ENCODE peak calls at places on chromosomes 6 and 20, in six cellular contexts. One of them, this sample, is unnamed.
A peak's percentile ranks its signal among the peaks of the same experiment; 100 is the strongest.

GRCh38 chr6:138815797-138816528 is 20.1 kb downstream of the ECT2L start:
- DNase-seq in cardiac muscle cell: peak; percentile 61
- DNase-seq in cardiac fibroblast: peak; percentile 84
- DNase-seq in HFF-Myc: peak; percentile 46
- DNase-seq in lung: no peak
- DNase-seq in bronchial epithelial cell: peak; percentile 71
- DNase-seq in this sample: no peak

GRCh38 chr20:61839912-61840441 is 225.7 kb downstream of the TAF4 start:
- DNase-seq in cardiac muscle cell: no peak
- DNase-seq in cardiac fibroblast: no peak
- DNase-seq in HFF-Myc: no peak
- DNase-seq in lung: no peak
- DNase-seq in bronchial epithelial cell: no peak
- DNase-seq in this sample: no peak

GRCh38 chr20:48169650-48170049 is 384.4 kb upstream of the SULF2 start:
- DNase-seq in cardiac muscle cell: no peak
- DNase-seq in cardiac fibroblast: no peak
- DNase-seq in HFF-Myc: no peak
- DNase-seq in lung: no peak
- DNase-seq in bronchial epithelial cell: no peak
- DNase-seq in this sample: no peak

GRCh38 chr6:30450908-30451818 is 38.1 kb upstream of the HLA-E start:
- DNase-seq in cardiac muscle cell: no peak
- DNase-seq in cardiac fibroblast: peak; percentile 55
- DNase-seq in HFF-Myc: no peak
- DNase-seq in lung: no peak
- DNase-seq in bronchial epithelial cell: peak; percentile 47
- DNase-seq in this sample: peak; percentile 82

GRCh38 chr6:36755435-36756348 is 58.1 kb downstream of the RAB44 start:
- DNase-seq in cardiac muscle cell: no peak
- DNase-seq in cardiac fibroblast: peak; percentile 33
- DNase-seq in HFF-Myc: no peak
- DNase-seq in lung: no peak
- DNase-seq in bronchial epithelial cell: peak; percentile 86
- DNase-seq in this sample: peak; percentile 82

GRCh38 chr6:39684790-39685485 is 40.3 kb downstream of the KIF6 start:
- DNase-seq in cardiac muscle cell: no peak
- DNase-seq in cardiac fibroblast: no peak
- DNase-seq in HFF-Myc: no peak
- DNase-seq in lung: no peak
- DNase-seq in bronchial epithelial cell: peak; percentile 41
- DNase-seq in this sample: no peak

GRCh38 chr6:31865205-31866118 is 2.8 kb upstream of the NEU1 start:
- DNase-seq in cardiac muscle cell: peak; percentile 12
- DNase-seq in cardiac fibroblast: no peak
- DNase-seq in HFF-Myc: no peak
- DNase-seq in lung: no peak
- DNase-seq in bronchial epithelial cell: no peak
- DNase-seq in this sample: no peak

GRCh38 chr6:156390621-156391378 is 386.4 kb upstream of the ARID1B start:
- DNase-seq in cardiac muscle cell: no peak
- DNase-seq in cardiac fibroblast: no peak
- DNase-seq in HFF-Myc: no peak
- DNase-seq in lung: no peak
- DNase-seq in bronchial epithelial cell: no peak
- DNase-seq in this sample: no peak

GRCh38 chr20:873875-874607 is 40.5 kb downstream of the FAM110A start:
- DNase-seq in cardiac muscle cell: no peak
- DNase-seq in cardiac fibroblast: no peak
- DNase-seq in HFF-Myc: no peak
- DNase-seq in lung: no peak
- DNase-seq in bronchial epithelial cell: no peak
- DNase-seq in this sample: no peak

GRCh38 chr20:531608-532007 is 12.0 kb downstream of the CSNK2A1 start:
- DNase-seq in cardiac muscle cell: no peak
- DNase-seq in cardiac fibroblast: no peak
- DNase-seq in HFF-Myc: no peak
- DNase-seq in lung: no peak
- DNase-seq in bronchial epithelial cell: no peak
- DNase-seq in this sample: no peak

GRCh38 chr20:3188823-3189413 is 15.6 kb downstream of the DDRGK1 start:
- DNase-seq in cardiac muscle cell: no peak
- DNase-seq in cardiac fibroblast: no peak
- DNase-seq in HFF-Myc: no peak
- DNase-seq in lung: no peak
- DNase-seq in bronchial epithelial cell: no peak
- DNase-seq in this sample: no peak

GRCh38 chr20:53281557-53282117 is 309.5 kb downstream of the TSHZ2 start:
- DNase-seq in cardiac muscle cell: no peak
- DNase-seq in cardiac fibroblast: no peak
- DNase-seq in HFF-Myc: no peak
- DNase-seq in lung: no peak
- DNase-seq in bronchial epithelial cell: no peak
- DNase-seq in this sample: no peak

GRCh38 chr6:161477901-161478425 is 204.1 kb upstream of the AGPAT4 start:
- DNase-seq in cardiac muscle cell: no peak
- DNase-seq in cardiac fibroblast: no peak
- DNase-seq in HFF-Myc: no peak
- DNase-seq in lung: no peak
- DNase-seq in bronchial epithelial cell: no peak
- DNase-seq in this sample: no peak

GRCh38 chr20:32661820-32662528 is 11.8 kb downstream of the C20orf203 start:
- DNase-seq in cardiac muscle cell: no peak
- DNase-seq in cardiac fibroblast: no peak
- DNase-seq in HFF-Myc: no peak
- DNase-seq in lung: no peak
- DNase-seq in bronchial epithelial cell: no peak
- DNase-seq in this sample: no peak
- TF ChIP-seq CTCF in cardiac muscle cell: no peak
- TF ChIP-seq CTCF in cardiac fibroblast: no peak
- TF ChIP-seq CTCF in HFF-Myc: no peak
- TF ChIP-seq CTCF in lung: no peak
- TF ChIP-seq CTCF in bronchial epithelial cell: no peak
- TF ChIP-seq CTCF in this sample: no peak

DNA sequence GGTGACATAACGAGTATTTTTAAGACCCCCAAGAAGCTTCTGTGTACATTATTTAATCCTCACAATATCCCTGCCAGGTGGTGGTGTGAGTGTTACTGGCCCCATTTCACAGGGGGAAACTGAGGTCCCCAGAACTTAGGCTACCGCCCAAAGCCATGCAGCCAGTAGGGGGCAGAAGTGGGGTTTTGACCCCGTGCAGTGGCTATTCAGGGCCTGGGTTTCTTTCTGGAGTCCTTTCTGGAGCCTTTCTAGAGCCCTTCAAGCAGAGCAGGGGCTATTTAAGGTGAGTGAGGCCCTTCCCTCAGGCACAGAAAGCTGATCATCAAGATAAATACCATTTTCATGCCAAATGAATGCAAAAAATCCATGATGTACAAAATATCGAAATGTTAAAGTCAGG is 59.0 kb downstream of the CTCFL start:
- DNase-seq in cardiac muscle cell: no peak
- DNase-seq in cardiac fibroblast: no peak
- DNase-seq in HFF-Myc: no peak
- DNase-seq in lung: no peak
- DNase-seq in bronchial epithelial cell: no peak
- DNase-seq in this sample: no peak
- TF ChIP-seq CTCF in cardiac muscle cell: peak; percentile 16
- TF ChIP-seq CTCF in cardiac fibroblast: peak; percentile 6
- TF ChIP-seq CTCF in HFF-Myc: peak; percentile 17
- TF ChIP-seq CTCF in lung: no peak
- TF ChIP-seq CTCF in bronchial epithelial cell: no peak
- TF ChIP-seq CTCF in this sample: peak; percentile 49

DNA sequence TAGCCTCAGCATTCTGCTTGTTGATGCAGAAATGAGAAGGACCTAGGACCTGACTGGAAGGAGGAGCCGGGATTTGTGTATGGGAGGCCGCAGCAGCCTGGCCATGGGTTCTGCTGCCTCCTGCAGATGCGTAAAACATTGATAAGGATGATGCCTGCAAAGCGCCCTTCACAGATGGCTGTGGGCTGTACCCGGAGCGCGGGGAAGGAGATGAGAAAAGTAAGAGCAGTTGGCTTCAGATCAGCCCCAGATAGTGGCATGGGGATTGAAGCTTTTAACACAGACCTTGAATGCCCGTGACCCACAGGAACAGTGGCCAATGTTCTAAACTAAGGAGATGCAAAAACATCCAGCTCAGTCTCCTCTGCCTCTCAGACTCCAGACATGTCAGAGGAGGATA is 136.4 kb upstream of the KCNG1 start:
- DNase-seq in cardiac muscle cell: no peak
- DNase-seq in cardiac fibroblast: no peak
- DNase-seq in HFF-Myc: no peak
- DNase-seq in lung: peak; percentile 25
- DNase-seq in bronchial epithelial cell: no peak
- DNase-seq in this sample: no peak
- TF ChIP-seq CTCF in cardiac muscle cell: no peak
- TF ChIP-seq CTCF in cardiac fibroblast: no peak
- TF ChIP-seq CTCF in HFF-Myc: no peak
- TF ChIP-seq CTCF in lung: no peak
- TF ChIP-seq CTCF in bronchial epithelial cell: no peak
- TF ChIP-seq CTCF in this sample: no peak

DNA sequence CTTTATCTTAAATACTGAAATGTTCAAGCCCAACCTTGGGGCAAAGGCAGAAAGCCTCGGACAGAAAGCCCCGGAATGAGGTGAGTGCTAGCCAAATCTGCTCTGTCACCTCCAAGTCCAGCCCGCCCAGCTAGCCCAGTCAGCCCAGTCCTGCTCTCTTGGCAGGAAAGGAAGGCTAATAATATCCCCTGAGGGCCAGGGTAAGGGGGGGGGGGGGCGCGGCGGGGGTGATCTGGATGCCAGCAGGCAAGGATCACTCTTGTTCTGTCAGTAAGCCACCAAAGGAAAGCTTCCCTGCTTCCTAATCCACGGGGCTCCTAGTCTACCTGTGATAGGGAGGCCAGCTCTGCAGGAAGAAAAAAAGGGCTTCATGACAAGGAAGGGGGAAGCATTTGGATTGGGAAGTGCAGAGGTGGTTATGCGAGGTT is 1.1 kb downstream of the NDRG3 start:
- DNase-seq in cardiac muscle cell: peak; percentile 38
- DNase-seq in cardiac fibroblast: peak; percentile 57
- DNase-seq in HFF-Myc: no peak
- DNase-seq in lung: no peak
- DNase-seq in bronchial epithelial cell: peak; percentile 41
- DNase-seq in this sample: no peak
- TF ChIP-seq CTCF in cardiac muscle cell: no peak
- TF ChIP-seq CTCF in cardiac fibroblast: no peak
- TF ChIP-seq CTCF in HFF-Myc: no peak
- TF ChIP-seq CTCF in lung: no peak
- TF ChIP-seq CTCF in bronchial epithelial cell: no peak
- TF ChIP-seq CTCF in this sample: no peak

DNA sequence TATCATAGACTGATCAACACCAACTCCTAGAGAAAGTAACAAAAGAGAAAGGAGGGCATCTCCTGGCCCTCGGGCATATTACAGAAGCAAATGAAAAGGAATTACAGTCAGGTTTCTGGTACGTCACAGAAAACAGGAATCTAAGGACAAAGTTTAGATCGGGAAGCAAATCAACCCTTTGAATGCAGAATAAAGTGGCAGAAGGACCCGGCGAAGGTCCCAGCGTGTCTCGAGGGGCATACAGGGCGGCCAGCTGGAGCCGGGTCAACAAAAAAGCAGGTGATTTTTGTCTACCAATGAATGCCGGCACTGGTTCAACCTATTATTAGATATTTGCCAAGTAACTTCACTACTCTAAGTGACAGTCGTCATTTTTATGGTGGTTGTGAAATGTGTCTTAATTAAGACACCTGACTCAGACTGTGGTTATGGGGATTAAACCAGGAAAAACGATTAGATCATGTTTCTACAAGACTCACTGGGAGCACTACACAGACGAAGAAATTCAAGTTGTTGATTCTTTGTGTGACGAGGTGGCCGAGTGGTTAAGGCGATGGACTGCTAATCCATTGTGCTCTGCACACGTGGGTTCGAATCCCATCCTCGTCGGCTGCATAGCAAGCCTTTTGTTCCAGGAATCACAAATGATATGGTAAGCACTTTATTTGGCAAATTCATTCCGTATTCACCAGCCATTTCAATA is 12.4 kb upstream of the ZSCAN9 start:
- DNase-seq in cardiac muscle cell: peak; percentile 20
- DNase-seq in cardiac fibroblast: peak; percentile 75
- DNase-seq in HFF-Myc: peak; percentile 73
- DNase-seq in lung: peak; percentile 69
- DNase-seq in bronchial epithelial cell: peak; percentile 96
- DNase-seq in this sample: peak; percentile 66
- TF ChIP-seq CTCF in cardiac muscle cell: no peak
- TF ChIP-seq CTCF in cardiac fibroblast: no peak
- TF ChIP-seq CTCF in HFF-Myc: peak; percentile 16
- TF ChIP-seq CTCF in lung: no peak
- TF ChIP-seq CTCF in bronchial epithelial cell: no peak
- TF ChIP-seq CTCF in this sample: peak; percentile 9

GRCh38 chr6:5671604-5672559 is 334.8 kb downstream of the NRN1 start:
- DNase-seq in cardiac muscle cell: no peak
- DNase-seq in cardiac fibroblast: no peak
- DNase-seq in HFF-Myc: no peak
- DNase-seq in lung: no peak
- DNase-seq in bronchial epithelial cell: no peak
- DNase-seq in this sample: no peak
- TF ChIP-seq CTCF in cardiac muscle cell: no peak
- TF ChIP-seq CTCF in cardiac fibroblast: no peak
- TF ChIP-seq CTCF in HFF-Myc: no peak
- TF ChIP-seq CTCF in lung: no peak
- TF ChIP-seq CTCF in bronchial epithelial cell: no peak
- TF ChIP-seq CTCF in this sample: no peak

This sample was measured in GM12864.